ENCODE peak calls at places on chromosomes 1 and 21, in nine cellular contexts. K is LHCN-M2, Q is GM12892, R is HS-5, G is GM13976, A is NCI-H146, T is cardiac fibroblast, D is D341Med, X is T47D. H is an unnamed sample.

GRCh38 chr1:83086986-83087512 is 911.9 kb downstream of the TTLL7 start:
- DNase-seq in G (no peak), X (no peak), A (no peak), Q (no peak), D (no peak), K (no peak), R (no peak), T (no peak), H (no peak)

GRCh38 chr1:39987869-39988268 is 32.9 kb downstream of the MFSD2A start:
- DNase-seq in D (no peak), G (no peak), Q (no peak), A (no peak), T (peak), X (peak), K (no peak), R (no peak), H (no peak)

GRCh38 chr1:30888391-30888790 is 20.2 kb downstream of the SDC3 start:
- DNase-seq in A (no peak), Q (no peak), T (peak), R (no peak), D (no peak), G (no peak), X (peak), K (peak), H (peak)

GRCh38 chr1:14571810-14572767 is 26.4 kb upstream of the KAZN start:
- DNase-seq in A (peak), D (no peak), K (no peak), X (no peak), G (peak), Q (peak), T (no peak), R (no peak), H (no peak)

GRCh38 chr21:42684109-42684916 is 30.9 kb downstream of the PDE9A start:
- DNase-seq in X (no peak), T (peak), Q (no peak), K (no peak), A (no peak), G (no peak), R (no peak), D (peak), H (no peak)

GRCh38 chr1:232767381-232768074 is 37.7 kb upstream of the MAP10 start:
- DNase-seq in D (no peak), G (no peak), T (peak), A (no peak), R (peak), Q (no peak), X (peak), K (peak), H (no peak)

GRCh38 chr21:29135481-29135880 is 5.0 kb downstream of the MAP3K7CL start:
- DNase-seq in A (no peak), D (no peak), K (no peak), Q (no peak), G (no peak), T (no peak), R (no peak), X (no peak), H (no peak)

GRCh38 chr1:229843627-229844238 is 217.7 kb downstream of the URB2 start:
- DNase-seq in G (no peak), R (no peak), D (no peak), K (peak), A (peak), Q (no peak), X (peak), T (peak), H (peak)

GRCh38 chr21:35102488-35103407 is 53.6 kb upstream of the RUNX1 start:
- DNase-seq in G (peak), A (peak), K (no peak), R (no peak), D (no peak), T (no peak), X (no peak), Q (peak), H (no peak)

GRCh38 chr1:53575141-53575947 is 116.1 kb downstream of the DMRTB1 start:
- DNase-seq in A (no peak), G (no peak), D (no peak), X (no peak), K (no peak), T (no peak), Q (no peak), R (no peak), H (no peak)

GRCh38 chr1:224454337-224455055 is 19.9 kb upstream of the WDR26 start:
- DNase-seq in T (no peak), K (no peak), G (no peak), Q (no peak), R (no peak), D (no peak), X (peak), A (peak), H (peak)

GRCh38 chr1:12518956-12519707 is 98.9 kb downstream of the DHRS3 start:
- DNase-seq in T (peak), A (no peak), G (peak), Q (no peak), D (no peak), X (no peak), K (peak), R (no peak), H (no peak)

GRCh38 chr1:226733309-226733708 is 5.8 kb downstream of the ITPKB start:
- DNase-seq in G (no peak), K (no peak), R (no peak), Q (no peak), X (no peak), A (no peak), D (no peak), T (no peak), H (no peak)

GRCh38 chr1:240417317-240417716 is 194.6 kb downstream of the GREM2 start:
- DNase-seq in A (no peak), D (no peak), X (peak), R (no peak), K (peak), Q (no peak), T (no peak), G (no peak), H (no peak)

GRCh38 chr21:15255359-15256157 is 190.8 kb upstream of the NRIP1 start:
- DNase-seq in D (no peak), R (no peak), A (no peak), Q (no peak), X (no peak), K (no peak), T (no peak), G (no peak), H (no peak)

GRCh38 chr1:6205849-6206845 is at the start of gene RNF207:
- DNase-seq in D (no peak), R (no peak), G (peak), A (peak), Q (peak), T (peak), X (peak), K (no peak), H (peak)

GRCh38 chr1:230186003-230186863 is 119.2 kb downstream of the GALNT2 start:
- DNase-seq in A (peak), K (peak), T (peak), D (no peak), G (no peak), R (peak), X (peak), Q (no peak), H (peak)

GRCh38 chr1:192489046-192489445 is 86.5 kb upstream of the RGS1 start:
- DNase-seq in K (no peak), G (no peak), R (no peak), Q (no peak), T (no peak), X (no peak), A (peak), D (no peak), H (no peak)

GRCh38 chr1:30109853-30110252 is 613.5 kb downstream of the MATN1 start:
- DNase-seq in Q (no peak), X (no peak), G (no peak), T (peak), R (no peak), D (no peak), A (no peak), K (peak), H (no peak)

GRCh38 chr1:42379794-42380616 is 587 bp upstream of the RIMKLA start:
- DNase-seq in D (no peak), K (peak), X (peak), G (peak), R (no peak), A (peak), T (peak), Q (peak), H (peak)

GRCh38 chr1:44029911-44030605 is 1.2 kb downstream of the SLC6A9 start:
- DNase-seq in X (peak), G (peak), D (peak), K (peak), R (peak), T (peak), A (peak), Q (peak), H (peak)

GRCh38 chr1:178581351-178581951 is 68.5 kb downstream of the TEX35 start:
- DNase-seq in K (no peak), X (no peak), G (no peak), T (no peak), D (no peak), Q (no peak), R (no peak), A (peak), H (no peak)

GRCh38 chr1:41673806-41674205 is 189.3 kb upstream of the EDN2 start:
- DNase-seq in X (no peak), G (peak), R (no peak), T (no peak), A (no peak), D (no peak), K (no peak), Q (peak), H (no peak)

H was measured in SW480.